ENCODE peak calls at places on chromosomes 13 and 19, in nine cellular contexts. One of them, this sample, is unnamed.

GRCh38 chr19:29837448-29837961 is 25.7 kb downstream of the CCNE1 start:
- DNase-seq in stimulated activated CD8-positive, alpha-beta memory T cell treated with anti-CD3 and anti-CD28 coated beads, Interleukin-4, amount 100 ng/mL, for 4 hours: peak
- DNase-seq in cardiac muscle cell: no peak
- DNase-seq in COLO829: no peak
- DNase-seq in fibroblast of pulmonary artery: no peak
- DNase-seq in activated T-cell treated with anti-CD3 and anti-CD28 coated beads for 24 hours: no peak
- DNase-seq in EL: no peak
- DNase-seq in cardiac fibroblast: no peak
- DNase-seq in EH: no peak
- DNase-seq in this sample: no peak

GRCh38 chr13:29597701-29598100 is 2.2 kb upstream of the SLC7A1 start:
- DNase-seq in activated T-cell treated with anti-CD3 and anti-CD28 coated beads for 24 hours: no peak
- DNase-seq in fibroblast of pulmonary artery: no peak
- DNase-seq in cardiac fibroblast: no peak
- DNase-seq in COLO829: no peak
- DNase-seq in stimulated activated CD8-positive, alpha-beta memory T cell treated with anti-CD3 and anti-CD28 coated beads, Interleukin-4, amount 100 ng/mL, for 4 hours: no peak
- DNase-seq in EH: no peak
- DNase-seq in cardiac muscle cell: no peak
- DNase-seq in EL: no peak
- DNase-seq in this sample: no peak

GRCh38 chr19:1227655-1228054 is 10.2 kb downstream of the CBARP start:
- DNase-seq in cardiac muscle cell: no peak
- DNase-seq in COLO829: no peak
- DNase-seq in cardiac fibroblast: no peak
- DNase-seq in activated T-cell treated with anti-CD3 and anti-CD28 coated beads for 24 hours: no peak
- DNase-seq in fibroblast of pulmonary artery: no peak
- DNase-seq in EL: no peak
- DNase-seq in stimulated activated CD8-positive, alpha-beta memory T cell treated with anti-CD3 and anti-CD28 coated beads, Interleukin-4, amount 100 ng/mL, for 4 hours: no peak
- DNase-seq in EH: no peak
- DNase-seq in this sample: no peak

GRCh38 chr13:72853000-72853399 is 71.1 kb downstream of the PIBF1 start:
- DNase-seq in cardiac fibroblast: no peak
- DNase-seq in EL: no peak
- DNase-seq in cardiac muscle cell: peak
- DNase-seq in activated T-cell treated with anti-CD3 and anti-CD28 coated beads for 24 hours: no peak
- DNase-seq in stimulated activated CD8-positive, alpha-beta memory T cell treated with anti-CD3 and anti-CD28 coated beads, Interleukin-4, amount 100 ng/mL, for 4 hours: no peak
- DNase-seq in EH: no peak
- DNase-seq in fibroblast of pulmonary artery: peak
- DNase-seq in COLO829: no peak
- DNase-seq in this sample: no peak

GRCh38 chr13:107395927-107396757 is 819.2 kb downstream of the LIG4 start:
- DNase-seq in stimulated activated CD8-positive, alpha-beta memory T cell treated with anti-CD3 and anti-CD28 coated beads, Interleukin-4, amount 100 ng/mL, for 4 hours: no peak
- DNase-seq in activated T-cell treated with anti-CD3 and anti-CD28 coated beads for 24 hours: no peak
- DNase-seq in cardiac fibroblast: no peak
- DNase-seq in EH: no peak
- DNase-seq in EL: no peak
- DNase-seq in fibroblast of pulmonary artery: no peak
- DNase-seq in cardiac muscle cell: no peak
- DNase-seq in COLO829: no peak
- DNase-seq in this sample: peak

GRCh38 chr13:30376426-30377311 is 45.6 kb upstream of the UBE2L5 start:
- DNase-seq in cardiac muscle cell: no peak
- DNase-seq in stimulated activated CD8-positive, alpha-beta memory T cell treated with anti-CD3 and anti-CD28 coated beads, Interleukin-4, amount 100 ng/mL, for 4 hours: peak
- DNase-seq in activated T-cell treated with anti-CD3 and anti-CD28 coated beads for 24 hours: peak
- DNase-seq in cardiac fibroblast: no peak
- DNase-seq in EL: no peak
- DNase-seq in fibroblast of pulmonary artery: no peak
- DNase-seq in COLO829: no peak
- DNase-seq in EH: no peak
- DNase-seq in this sample: peak

GRCh38 chr13:104143760-104144406 is 1077.7 kb upstream of the SLC10A2 start:
- DNase-seq in COLO829: no peak
- DNase-seq in cardiac fibroblast: no peak
- DNase-seq in fibroblast of pulmonary artery: no peak
- DNase-seq in EL: no peak
- DNase-seq in activated T-cell treated with anti-CD3 and anti-CD28 coated beads for 24 hours: no peak
- DNase-seq in cardiac muscle cell: no peak
- DNase-seq in EH: no peak
- DNase-seq in stimulated activated CD8-positive, alpha-beta memory T cell treated with anti-CD3 and anti-CD28 coated beads, Interleukin-4, amount 100 ng/mL, for 4 hours: no peak
- DNase-seq in this sample: peak

GRCh38 chr13:32254916-32255743 is 60.0 kb downstream of the ZAR1L start:
- DNase-seq in stimulated activated CD8-positive, alpha-beta memory T cell treated with anti-CD3 and anti-CD28 coated beads, Interleukin-4, amount 100 ng/mL, for 4 hours: no peak
- DNase-seq in EL: no peak
- DNase-seq in EH: no peak
- DNase-seq in cardiac fibroblast: no peak
- DNase-seq in COLO829: no peak
- DNase-seq in activated T-cell treated with anti-CD3 and anti-CD28 coated beads for 24 hours: no peak
- DNase-seq in fibroblast of pulmonary artery: no peak
- DNase-seq in cardiac muscle cell: no peak
- DNase-seq in this sample: no peak

GRCh38 chr19:10151521-10151920 is 31.8 kb upstream of the EIF3G start:
- DNase-seq in cardiac muscle cell: no peak
- DNase-seq in COLO829: no peak
- DNase-seq in cardiac fibroblast: no peak
- DNase-seq in EL: no peak
- DNase-seq in stimulated activated CD8-positive, alpha-beta memory T cell treated with anti-CD3 and anti-CD28 coated beads, Interleukin-4, amount 100 ng/mL, for 4 hours: no peak
- DNase-seq in activated T-cell treated with anti-CD3 and anti-CD28 coated beads for 24 hours: no peak
- DNase-seq in fibroblast of pulmonary artery: no peak
- DNase-seq in EH: no peak
- DNase-seq in this sample: no peak

GRCh38 chr13:68261105-68261504 is 1031.0 kb upstream of the PCDH9 start:
- DNase-seq in EL: no peak
- DNase-seq in cardiac fibroblast: no peak
- DNase-seq in activated T-cell treated with anti-CD3 and anti-CD28 coated beads for 24 hours: no peak
- DNase-seq in COLO829: no peak
- DNase-seq in stimulated activated CD8-positive, alpha-beta memory T cell treated with anti-CD3 and anti-CD28 coated beads, Interleukin-4, amount 100 ng/mL, for 4 hours: no peak
- DNase-seq in EH: no peak
- DNase-seq in fibroblast of pulmonary artery: no peak
- DNase-seq in cardiac muscle cell: no peak
- DNase-seq in this sample: no peak

GRCh38 chr19:3509566-3509989 is 3.5 kb downstream of the FZR1 start:
- DNase-seq in COLO829: no peak
- DNase-seq in cardiac muscle cell: no peak
- DNase-seq in activated T-cell treated with anti-CD3 and anti-CD28 coated beads for 24 hours: no peak
- DNase-seq in EL: peak
- DNase-seq in fibroblast of pulmonary artery: peak
- DNase-seq in cardiac fibroblast: peak
- DNase-seq in EH: peak
- DNase-seq in stimulated activated CD8-positive, alpha-beta memory T cell treated with anti-CD3 and anti-CD28 coated beads, Interleukin-4, amount 100 ng/mL, for 4 hours: no peak
- DNase-seq in this sample: no peak

GRCh38 chr19:15251749-15252397 is 19.6 kb upstream of the EPHX3 start:
- DNase-seq in activated T-cell treated with anti-CD3 and anti-CD28 coated beads for 24 hours: no peak
- DNase-seq in EL: peak
- DNase-seq in cardiac fibroblast: peak
- DNase-seq in cardiac muscle cell: peak
- DNase-seq in fibroblast of pulmonary artery: peak
- DNase-seq in stimulated activated CD8-positive, alpha-beta memory T cell treated with anti-CD3 and anti-CD28 coated beads, Interleukin-4, amount 100 ng/mL, for 4 hours: no peak
- DNase-seq in COLO829: peak
- DNase-seq in EH: peak
- DNase-seq in this sample: no peak

GRCh38 chr13:89899302-89900103 is 1448.0 kb upstream of the MIR17HG start:
- DNase-seq in cardiac fibroblast: no peak
- DNase-seq in EH: no peak
- DNase-seq in activated T-cell treated with anti-CD3 and anti-CD28 coated beads for 24 hours: no peak
- DNase-seq in stimulated activated CD8-positive, alpha-beta memory T cell treated with anti-CD3 and anti-CD28 coated beads, Interleukin-4, amount 100 ng/mL, for 4 hours: no peak
- DNase-seq in EL: no peak
- DNase-seq in fibroblast of pulmonary artery: no peak
- DNase-seq in COLO829: no peak
- DNase-seq in cardiac muscle cell: no peak
- DNase-seq in this sample: peak

GRCh38 chr13:75196112-75196855 is 285.7 kb downstream of the TBC1D4 start:
- DNase-seq in cardiac muscle cell: peak
- DNase-seq in stimulated activated CD8-positive, alpha-beta memory T cell treated with anti-CD3 and anti-CD28 coated beads, Interleukin-4, amount 100 ng/mL, for 4 hours: no peak
- DNase-seq in COLO829: no peak
- DNase-seq in activated T-cell treated with anti-CD3 and anti-CD28 coated beads for 24 hours: no peak
- DNase-seq in EL: no peak
- DNase-seq in fibroblast of pulmonary artery: peak
- DNase-seq in cardiac fibroblast: peak
- DNase-seq in EH: peak
- DNase-seq in this sample: no peak

GRCh38 chr13:112791662-112792440 is 102.0 kb downstream of the ATP11A start:
- DNase-seq in EL: no peak
- DNase-seq in COLO829: no peak
- DNase-seq in cardiac fibroblast: no peak
- DNase-seq in activated T-cell treated with anti-CD3 and anti-CD28 coated beads for 24 hours: no peak
- DNase-seq in EH: no peak
- DNase-seq in fibroblast of pulmonary artery: no peak
- DNase-seq in stimulated activated CD8-positive, alpha-beta memory T cell treated with anti-CD3 and anti-CD28 coated beads, Interleukin-4, amount 100 ng/mL, for 4 hours: no peak
- DNase-seq in cardiac muscle cell: no peak
- DNase-seq in this sample: peak

GRCh38 chr19:51571599-51571998 is 516 bp downstream of the ZNF175 start:
- DNase-seq in EL: peak
- DNase-seq in COLO829: peak
- DNase-seq in EH: peak
- DNase-seq in fibroblast of pulmonary artery: no peak
- DNase-seq in cardiac muscle cell: no peak
- DNase-seq in cardiac fibroblast: no peak
- DNase-seq in activated T-cell treated with anti-CD3 and anti-CD28 coated beads for 24 hours: no peak
- DNase-seq in stimulated activated CD8-positive, alpha-beta memory T cell treated with anti-CD3 and anti-CD28 coated beads, Interleukin-4, amount 100 ng/mL, for 4 hours: no peak
- DNase-seq in this sample: no peak

GRCh38 chr19:48390188-48391099 is 907 bp downstream of the KDELR1 start:
- DNase-seq in cardiac muscle cell: peak
- DNase-seq in stimulated activated CD8-positive, alpha-beta memory T cell treated with anti-CD3 and anti-CD28 coated beads, Interleukin-4, amount 100 ng/mL, for 4 hours: no peak
- DNase-seq in COLO829: no peak
- DNase-seq in cardiac fibroblast: peak
- DNase-seq in EH: peak
- DNase-seq in activated T-cell treated with anti-CD3 and anti-CD28 coated beads for 24 hours: peak
- DNase-seq in fibroblast of pulmonary artery: peak
- DNase-seq in EL: peak
- DNase-seq in this sample: no peak

GRCh38 chr19:50669319-50670101 is 20.3 kb downstream of the C19orf81 start:
- DNase-seq in fibroblast of pulmonary artery: peak
- DNase-seq in cardiac muscle cell: peak
- DNase-seq in cardiac fibroblast: peak
- DNase-seq in activated T-cell treated with anti-CD3 and anti-CD28 coated beads for 24 hours: peak
- DNase-seq in EH: peak
- DNase-seq in COLO829: peak
- DNase-seq in EL: peak
- DNase-seq in stimulated activated CD8-positive, alpha-beta memory T cell treated with anti-CD3 and anti-CD28 coated beads, Interleukin-4, amount 100 ng/mL, for 4 hours: no peak
- DNase-seq in this sample: peak

GRCh38 chr19:53966931-53967330 is 4.2 kb downstream of the CACNG8 start:
- DNase-seq in fibroblast of pulmonary artery: no peak
- DNase-seq in stimulated activated CD8-positive, alpha-beta memory T cell treated with anti-CD3 and anti-CD28 coated beads, Interleukin-4, amount 100 ng/mL, for 4 hours: no peak
- DNase-seq in cardiac fibroblast: no peak
- DNase-seq in EL: no peak
- DNase-seq in EH: no peak
- DNase-seq in COLO829: no peak
- DNase-seq in activated T-cell treated with anti-CD3 and anti-CD28 coated beads for 24 hours: no peak
- DNase-seq in cardiac muscle cell: no peak
- DNase-seq in this sample: no peak

GRCh38 chr19:58229255-58229639 is 533 bp downstream of the ZNF544 start:
- DNase-seq in activated T-cell treated with anti-CD3 and anti-CD28 coated beads for 24 hours: peak
- DNase-seq in cardiac muscle cell: peak
- DNase-seq in COLO829: no peak
- DNase-seq in cardiac fibroblast: peak
- DNase-seq in EL: peak
- DNase-seq in EH: peak
- DNase-seq in stimulated activated CD8-positive, alpha-beta memory T cell treated with anti-CD3 and anti-CD28 coated beads, Interleukin-4, amount 100 ng/mL, for 4 hours: no peak
- DNase-seq in fibroblast of pulmonary artery: peak
- DNase-seq in this sample: no peak

GRCh38 chr13:50693755-50694154 is 149.7 kb downstream of the DLEU7 start:
- DNase-seq in cardiac muscle cell: peak
- DNase-seq in COLO829: no peak
- DNase-seq in cardiac fibroblast: peak
- DNase-seq in activated T-cell treated with anti-CD3 and anti-CD28 coated beads for 24 hours: no peak
- DNase-seq in EL: peak
- DNase-seq in EH: peak
- DNase-seq in stimulated activated CD8-positive, alpha-beta memory T cell treated with anti-CD3 and anti-CD28 coated beads, Interleukin-4, amount 100 ng/mL, for 4 hours: no peak
- DNase-seq in fibroblast of pulmonary artery: peak
- DNase-seq in this sample: no peak

GRCh38 chr13:37910790-37911189 is 41.2 kb upstream of the TRPC4 start:
- DNase-seq in EL: no peak
- DNase-seq in EH: no peak
- DNase-seq in cardiac muscle cell: no peak
- DNase-seq in fibroblast of pulmonary artery: no peak
- DNase-seq in stimulated activated CD8-positive, alpha-beta memory T cell treated with anti-CD3 and anti-CD28 coated beads, Interleukin-4, amount 100 ng/mL, for 4 hours: no peak
- DNase-seq in cardiac fibroblast: no peak
- DNase-seq in COLO829: no peak
- DNase-seq in activated T-cell treated with anti-CD3 and anti-CD28 coated beads for 24 hours: no peak
- DNase-seq in this sample: no peak

GRCh38 chr19:9362905-9363304 is at the start of gene ZNF177:
- DNase-seq in activated T-cell treated with anti-CD3 and anti-CD28 coated beads for 24 hours: no peak
- DNase-seq in COLO829: no peak
- DNase-seq in fibroblast of pulmonary artery: no peak
- DNase-seq in EL: peak
- DNase-seq in cardiac fibroblast: peak
- DNase-seq in stimulated activated CD8-positive, alpha-beta memory T cell treated with anti-CD3 and anti-CD28 coated beads, Interleukin-4, amount 100 ng/mL, for 4 hours: no peak
- DNase-seq in cardiac muscle cell: peak
- DNase-seq in EH: peak
- DNase-seq in this sample: no peak

GRCh38 chr19:45577111-45577905 is 7.3 kb downstream of the OPA3 start:
- DNase-seq in fibroblast of pulmonary artery: peak
- DNase-seq in activated T-cell treated with anti-CD3 and anti-CD28 coated beads for 24 hours: no peak
- DNase-seq in cardiac fibroblast: peak
- DNase-seq in cardiac muscle cell: peak
- DNase-seq in EL: peak
- DNase-seq in stimulated activated CD8-positive, alpha-beta memory T cell treated with anti-CD3 and anti-CD28 coated beads, Interleukin-4, amount 100 ng/mL, for 4 hours: no peak
- DNase-seq in EH: peak
- DNase-seq in COLO829: peak
- DNase-seq in this sample: no peak

GRCh38 chr19:46691104-46691503 is 25.8 kb downstream of the PRKD2 start:
- DNase-seq in fibroblast of pulmonary artery: no peak
- DNase-seq in COLO829: no peak
- DNase-seq in cardiac fibroblast: no peak
- DNase-seq in stimulated activated CD8-positive, alpha-beta memory T cell treated with anti-CD3 and anti-CD28 coated beads, Interleukin-4, amount 100 ng/mL, for 4 hours: no peak
- DNase-seq in EH: no peak
- DNase-seq in EL: no peak
- DNase-seq in cardiac muscle cell: no peak
- DNase-seq in activated T-cell treated with anti-CD3 and anti-CD28 coated beads for 24 hours: no peak
- DNase-seq in this sample: no peak

GRCh38 chr13:31246918-31247317 is 47.1 kb downstream of the B3GLCT start:
- DNase-seq in cardiac muscle cell: no peak
- DNase-seq in EH: no peak
- DNase-seq in activated T-cell treated with anti-CD3 and anti-CD28 coated beads for 24 hours: no peak
- DNase-seq in fibroblast of pulmonary artery: no peak
- DNase-seq in cardiac fibroblast: no peak
- DNase-seq in stimulated activated CD8-positive, alpha-beta memory T cell treated with anti-CD3 and anti-CD28 coated beads, Interleukin-4, amount 100 ng/mL, for 4 hours: no peak
- DNase-seq in COLO829: no peak
- DNase-seq in EL: no peak
- DNase-seq in this sample: no peak

GRCh38 chr19:39506944-39507714 is 7.8 kb upstream of the SELENOV start:
- DNase-seq in EL: peak
- DNase-seq in cardiac fibroblast: peak
- DNase-seq in fibroblast of pulmonary artery: peak
- DNase-seq in COLO829: peak
- DNase-seq in stimulated activated CD8-positive, alpha-beta memory T cell treated with anti-CD3 and anti-CD28 coated beads, Interleukin-4, amount 100 ng/mL, for 4 hours: peak
- DNase-seq in EH: peak
- DNase-seq in activated T-cell treated with anti-CD3 and anti-CD28 coated beads for 24 hours: peak
- DNase-seq in cardiac muscle cell: peak
- DNase-seq in this sample: peak

GRCh38 chr13:30398601-30399072 is 23.7 kb upstream of the UBE2L5 start:
- DNase-seq in cardiac fibroblast: peak
- DNase-seq in stimulated activated CD8-positive, alpha-beta memory T cell treated with anti-CD3 and anti-CD28 coated beads, Interleukin-4, amount 100 ng/mL, for 4 hours: no peak
- DNase-seq in EL: no peak
- DNase-seq in fibroblast of pulmonary artery: peak
- DNase-seq in cardiac muscle cell: peak
- DNase-seq in EH: no peak
- DNase-seq in activated T-cell treated with anti-CD3 and anti-CD28 coated beads for 24 hours: no peak
- DNase-seq in COLO829: no peak
- DNase-seq in this sample: no peak

GRCh38 chr13:99985886-99986527 is 4.4 kb downstream of the ZIC2 start:
- DNase-seq in stimulated activated CD8-positive, alpha-beta memory T cell treated with anti-CD3 and anti-CD28 coated beads, Interleukin-4, amount 100 ng/mL, for 4 hours: no peak
- DNase-seq in COLO829: no peak
- DNase-seq in fibroblast of pulmonary artery: no peak
- DNase-seq in EH: no peak
- DNase-seq in cardiac fibroblast: no peak
- DNase-seq in EL: no peak
- DNase-seq in activated T-cell treated with anti-CD3 and anti-CD28 coated beads for 24 hours: no peak
- DNase-seq in cardiac muscle cell: no peak
- DNase-seq in this sample: no peak

This sample was measured in DMS153.